ENCODE peak calls at places on chromosomes 11 and 22, in five cellular contexts. W is CD8-positive, alpha-beta T cell; A is stimulated activated CD4-positive, alpha-beta T cell treated with anti-CD3 and anti-CD28 coated beads, Interleukin-12 subunit alpha, Interleukin-12 subunit beta, amount 100 ng/mL, for 48 hours; G is posterior vena cava; N is activated CD4-positive, CD25-positive, alpha-beta regulatory T cell. H is an unnamed sample.

GRCh38 chr22:44361391-44362126 is 48.8 kb upstream of the SHISAL1 start:
- DNase-seq in W (no peak), A (no peak), G (peak; percentile 75), N (no peak), H (no peak)

GRCh38 chr11:62854013-62854824 is 14.8 kb upstream of the WDR74 start:
- DNase-seq in W (no peak), A (no peak), G (no peak), N (no peak), H (no peak)

GRCh38 chr11:75275581-75275980 is 35.0 kb downstream of the TPBGL start:
- DNase-seq in W (peak; percentile 83), A (peak; percentile 28), G (peak; percentile 87), N (no peak), H (peak; percentile 13)

GRCh38 chr11:61963282-61964057 is 4.0 kb downstream of the FTH1 start:
- DNase-seq in W (no peak), A (no peak), G (peak; percentile 73), N (no peak), H (peak; percentile 60)

GRCh38 chr11:17572791-17573460 is 25.9 kb downstream of the OTOG start:
- DNase-seq in W (no peak), A (no peak), G (no peak), N (no peak), H (no peak)

GRCh38 chr11:13963949-13964770 is 1.6 kb downstream of the SPON1 start:
- DNase-seq in W (no peak), A (no peak), G (peak; percentile 84), N (no peak), H (no peak)

GRCh38 chr22:49992921-49993648 is 19.5 kb downstream of the IL17REL start:
- DNase-seq in W (peak; percentile 74), A (no peak), G (peak; percentile 87), N (peak; percentile 37), H (peak; percentile 43)

GRCh38 chr11:94602430-94603372 is 35.5 kb downstream of the PIWIL4 start:
- DNase-seq in W (peak; percentile 11), A (peak; percentile 21), G (no peak), N (no peak), H (peak; percentile 86)

GRCh38 chr11:26753738-26754504 is 32.1 kb upstream of the SLC5A12 start:
- DNase-seq in W (no peak), A (no peak), G (no peak), N (no peak), H (peak; percentile 74)

GRCh38 chr11:118219696-118220095 is 5.1 kb downstream of the JAML start:
- DNase-seq in W (no peak), A (no peak), G (no peak), N (no peak), H (no peak)

GRCh38 chr22:36086170-36086490 is 57.5 kb upstream of the RBFOX2 start:
- DNase-seq in W (no peak), A (no peak), G (peak; percentile 46), N (no peak), H (no peak)

GRCh38 chr22:41917375-41917905 is 2.6 kb upstream of the SHISA8 start:
- DNase-seq in W (no peak), A (no peak), G (no peak), N (no peak), H (no peak)

GRCh38 chr11:2706321-2706720 is 6.5 kb upstream of the KCNQ1OT1 start:
- DNase-seq in W (no peak), A (no peak), G (peak; percentile 61), N (no peak), H (no peak)

GRCh38 chr11:133896642-133897330 is 51.5 kb upstream of the SPATA19 start:
- DNase-seq in W (no peak), A (no peak), G (no peak), N (no peak), H (no peak)

GRCh38 chr11:118998388-118998717 is 415 bp downstream of the CENATAC start:
- DNase-seq in W (no peak), A (no peak), G (no peak), N (no peak), H (no peak)

GRCh38 chr11:45859661-45860140 is 12.4 kb downstream of the CRY2 start:
- DNase-seq in W (no peak), A (no peak), G (peak; percentile 97), N (no peak), H (peak; percentile 99)